ENCODE peak calls at places on chromosomes 1 and 21, in eight cellular contexts. C is GM23338; A is CD4-positive, alpha-beta memory T cell; F is pancreas; V is right cardiac atrium; E is A673; B is tibial artery; O is hepatocyte. W is an unnamed sample. For H3K4me1, the result is how much of the 10 kb centered on the place peaks cover.

GRCh38 chr1:3481836-3482589 is 27.5 kb downstream of the ARHGEF16 start:
- DNase-seq in C (no peak), A (no peak), F (no peak), V (no peak), E (no peak), B (no peak), O (peak), W (no peak)

GRCh38 chr1:109047339-109047738 is 5.4 kb upstream of the WDR47 start:
- DNase-seq in C (no peak), A (no peak), F (no peak), V (no peak), E (no peak), B (no peak), O (no peak), W (no peak)

GRCh38 chr21:38208118-38208517 is 48.7 kb upstream of the KCNJ15 start:
- DNase-seq in C (no peak), A (no peak), F (no peak), V (no peak), E (no peak), B (no peak), O (no peak), W (no peak)

GRCh38 chr1:156627313-156627880 is 8.2 kb downstream of the HAPLN2 start:
- DNase-seq in C (peak), A (no peak), F (no peak), V (no peak), E (peak), B (no peak), O (peak), W (no peak)

GRCh38 chr1:116556289-116557006 is 14.4 kb downstream of the CD58 start:
- DNase-seq in C (no peak), A (peak), F (no peak), V (peak), E (peak), B (peak), O (peak), W (peak)

GRCh38 chr1:115725600-115725999 is 42.9 kb downstream of the CASQ2 start:
- DNase-seq in C (no peak), A (no peak), F (no peak), V (peak), E (no peak), B (no peak), O (no peak), W (no peak)

GRCh38 chr1:22039594-22040347 is 12.7 kb upstream of the CDC42 start:
- DNase-seq in C (peak), A (peak), F (peak), V (peak), E (peak), B (no peak), O (peak), W (peak)

GRCh38 chr1:42720868-42721267 is 19.2 kb downstream of the CLDN19 start:
- DNase-seq in C (no peak), A (no peak), F (no peak), V (no peak), E (no peak), B (no peak), O (peak), W (no peak)

GRCh38 chr1:103107696-103108524 is at the start of gene COL11A1:
- DNase-seq in C (peak), A (no peak), F (no peak), V (peak), E (no peak), B (no peak), O (peak), W (no peak)

GRCh38 chr21:36744560-36745231 is 45.8 kb downstream of the SIM2 start:
- DNase-seq in C (no peak), A (no peak), F (peak), V (peak), E (peak), B (no peak), O (no peak), W (no peak)

GRCh38 chr1:56477164-56478111 is 101.9 kb downstream of the PLPP3 start:
- DNase-seq in C (peak), A (no peak), F (peak), V (peak), E (no peak), B (peak), O (peak), W (no peak)

GRCh38 chr1:244173765-244174164 is 122.7 kb downstream of the ZBTB18 start:
- DNase-seq in C (no peak), A (no peak), F (no peak), V (no peak), E (no peak), B (no peak), O (no peak), W (no peak)

GRCh38 chr1:247370786-247371732 is 39.4 kb upstream of the ZNF496 start:
- DNase-seq in C (peak), A (no peak), F (no peak), V (no peak), E (no peak), B (no peak), O (peak), W (no peak)

GRCh38 chr1:157975216-157975615 is 18.2 kb upstream of the KIRREL1 start:
- DNase-seq in C (no peak), A (no peak), F (no peak), V (no peak), E (no peak), B (no peak), O (no peak), W (no peak)

GRCh38 chr21:15850645-15851044 is 120.9 kb downstream of the USP25 start:
- DNase-seq in C (no peak), A (no peak), F (no peak), V (no peak), E (no peak), B (no peak), O (no peak), W (no peak)

GRCh38 chr1:21702780-21703179 is 33.6 kb upstream of the RAP1GAP start:
- DNase-seq in C (no peak), A (no peak), F (no peak), V (no peak), E (no peak), B (no peak), O (no peak), W (no peak)

GRCh38 chr1:161705537-161705936 is 1.5 kb upstream of the FCRLA start:
- DNase-seq in C (no peak), A (no peak), F (no peak), V (no peak), E (no peak), B (no peak), O (no peak), W (no peak)

DNA sequence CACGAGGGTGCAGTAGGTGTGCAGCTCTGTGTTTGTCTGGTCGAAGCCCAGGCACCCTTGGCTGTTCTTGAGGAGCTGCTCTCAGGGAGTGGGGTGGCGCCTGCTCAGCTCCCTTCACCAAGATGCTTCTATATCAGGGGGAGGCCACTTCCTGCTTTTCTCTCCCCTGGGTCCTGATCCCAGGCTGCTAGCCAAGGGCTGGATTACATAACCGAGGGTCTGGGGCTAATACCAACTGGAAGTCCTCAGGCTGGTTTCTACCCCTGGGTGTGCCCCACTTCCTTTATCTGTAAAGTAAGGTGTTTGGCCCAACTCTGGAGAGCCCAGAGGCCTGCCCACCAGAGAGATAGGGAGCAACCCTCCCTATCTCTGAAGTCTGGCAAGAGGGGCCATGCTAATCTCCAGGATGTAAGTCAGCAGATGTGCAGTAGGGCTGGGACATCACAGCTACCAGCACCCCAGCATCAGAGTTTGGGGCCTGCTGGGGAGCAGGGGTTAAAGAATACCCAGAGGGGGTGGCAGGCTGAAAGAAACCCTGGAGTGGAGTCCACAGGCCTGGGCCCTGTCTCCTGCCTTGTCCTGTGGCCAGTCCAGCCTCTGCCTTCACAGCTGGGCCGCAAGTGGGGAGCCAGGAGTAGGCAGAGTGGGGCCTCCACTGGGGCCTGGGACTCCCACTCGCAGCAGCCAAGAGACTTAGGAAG is 2.1 kb downstream of the SELENBP1 start:
- DNase-seq in C (no peak), A (no peak), F (no peak), V (peak), E (peak), B (no peak), O (no peak), W (no peak)
- H3K4me3 ChIP-seq in C (no peak), A (no peak), F (no peak), V (no peak), E (no peak), B (peak), O (no peak), W (no peak)

DNA sequence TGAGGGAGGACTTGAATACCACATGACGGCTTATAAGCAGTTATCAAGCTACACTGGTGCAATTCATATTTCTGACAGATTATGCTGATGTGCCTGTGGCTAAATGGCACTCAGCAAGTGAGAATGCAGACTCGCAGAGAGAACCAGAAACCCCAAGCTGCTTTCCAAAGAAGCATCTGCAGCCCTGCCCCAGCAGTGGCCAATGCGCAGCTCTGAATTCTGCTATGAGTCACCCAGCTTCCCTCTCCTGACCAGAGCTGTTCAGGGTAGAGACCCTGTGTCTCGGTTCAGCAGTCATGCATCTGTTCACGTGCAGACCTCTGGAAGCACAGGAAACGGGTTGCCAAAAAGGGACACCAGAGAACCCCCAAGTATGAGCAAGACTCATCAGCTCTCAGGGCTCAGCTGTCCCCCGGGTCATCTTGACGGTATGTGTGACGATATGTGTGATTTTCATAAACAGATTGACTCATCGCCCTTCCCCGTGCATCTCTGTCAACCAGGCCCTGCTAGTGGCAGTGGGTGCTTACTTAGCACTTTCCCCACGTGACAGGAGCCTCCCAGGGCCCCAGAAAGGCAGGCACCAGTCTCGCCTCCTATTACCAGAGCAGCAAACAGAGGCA is 76.3 kb downstream of the ITPKB start:
- DNase-seq in C (no peak), A (peak), F (peak), V (peak), E (peak), B (peak), O (peak), W (peak)
- H3K4me1 ChIP-seq in C (under half), A (under half), F (under half), V (half or more), E (under half), B (half or more), O (under half), W (under half)

GRCh38 chr1:1602321-1602931 is 2.5 kb upstream of the FNDC10 start:
- DNase-seq in C (no peak), A (no peak), F (no peak), V (no peak), E (no peak), B (no peak), O (no peak), W (no peak)

GRCh38 chr1:1600861-1601563 is 1.1 kb upstream of the FNDC10 start:
- DNase-seq in C (no peak), A (no peak), F (no peak), V (no peak), E (no peak), B (peak), O (peak), W (peak)

GRCh38 chr1:1599919-1600860 is at the start of gene FNDC10:
- DNase-seq in C (peak), A (peak), F (no peak), V (no peak), E (no peak), B (peak), O (peak), W (peak)

GRCh38 chr1:1602941-1603506 is 3.1 kb upstream of the FNDC10 start:
- DNase-seq in C (no peak), A (no peak), F (no peak), V (no peak), E (no peak), B (peak), O (no peak), W (no peak)

DNA sequence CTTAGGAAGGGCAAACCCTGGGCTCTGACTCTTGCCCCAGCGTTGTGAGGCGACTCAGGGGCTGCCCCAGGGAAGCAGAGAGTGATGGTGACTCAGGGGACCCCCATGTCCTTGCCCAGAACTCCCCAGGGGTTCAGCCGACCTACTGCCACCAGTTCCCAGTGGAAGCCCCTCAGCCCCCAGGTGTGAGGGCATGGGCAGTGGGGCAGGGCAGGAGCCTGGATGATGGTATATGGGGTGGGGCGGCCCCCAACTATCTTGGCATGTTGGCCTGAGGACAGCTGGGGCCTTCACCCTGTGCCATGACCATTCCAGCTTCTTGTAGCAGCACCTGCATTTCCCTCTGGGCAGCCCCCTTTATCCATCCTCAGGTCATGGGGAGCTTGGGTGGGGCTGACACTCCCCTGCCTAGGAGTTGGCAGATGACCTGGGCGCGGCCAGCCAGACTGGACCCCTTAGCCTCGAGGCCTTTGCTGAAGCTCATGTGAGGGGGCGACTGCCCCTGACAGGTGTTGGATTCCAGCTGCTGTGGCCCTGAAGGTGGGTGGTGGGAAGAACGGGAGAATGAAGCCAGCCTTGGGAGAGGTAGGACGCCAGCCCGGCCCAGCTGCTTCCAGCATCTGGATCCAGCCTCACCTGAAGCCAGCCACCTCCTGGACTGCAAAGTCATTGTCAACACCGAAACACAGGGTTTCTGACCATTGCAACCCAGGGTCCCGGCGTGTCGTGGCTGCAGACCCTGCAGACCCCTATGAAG is 1.8 kb upstream of the FNDC10 start:
- DNase-seq in C (no peak), A (no peak), F (no peak), V (no peak), E (no peak), B (no peak), O (no peak), W (no peak)
- H3K4me3 ChIP-seq in C (no peak), A (no peak), F (no peak), V (no peak), E (no peak), B (no peak), O (no peak), W (no peak)

DNA sequence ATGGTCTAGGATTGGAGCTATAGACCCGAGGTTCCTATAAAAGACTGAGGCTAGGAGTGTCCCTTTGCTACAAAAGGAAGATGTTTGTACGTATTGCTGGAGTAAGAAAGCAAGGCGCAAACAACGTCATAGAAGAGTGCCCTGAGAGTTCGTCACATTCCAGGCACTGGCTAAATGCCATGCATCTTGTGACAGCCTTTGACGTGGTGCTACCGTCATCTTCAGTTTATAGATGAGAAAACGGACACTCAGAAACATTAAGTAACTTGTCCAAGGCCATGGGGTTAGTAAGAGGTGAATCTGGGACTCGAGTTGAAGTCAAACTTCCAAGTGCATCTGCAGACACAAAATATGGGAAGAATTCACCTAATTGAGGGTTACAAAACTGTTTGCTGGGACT is 104.2 kb upstream of the SLC45A1 start:
- DNase-seq in C (no peak), A (no peak), F (no peak), V (peak), E (no peak), B (no peak), O (no peak), W (no peak)
- H3K4me1 ChIP-seq in C (under half), A (under half), F (under half), V (under half), E (under half), B (under half), O (under half), W (under half)

W was measured in CD8-positive, alpha-beta T cell.